ENCODE peak calls at places on chromosomes 5 and 9, in four cellular contexts. N is psoas muscle, Y is stomach, U is upper lobe of right lung. B is an unnamed sample.

GRCh38 chr5:121688126-121688525 is 163.6 kb upstream of the FTMT start:
- DNase-seq in N (no peak), Y (no peak), U (no peak), B (no peak)

GRCh38 chr9:135574943-135575342 is 13.4 kb downstream of the PAEP start:
- DNase-seq in N (no peak), Y (peak), U (no peak), B (no peak)

GRCh38 chr5:16540421-16540820 is 74.8 kb upstream of the ZNF622 start:
- DNase-seq in N (no peak), Y (no peak), U (no peak), B (no peak)

GRCh38 chr9:37301369-37302172 is 120.9 kb upstream of the GRHPR start:
- DNase-seq in N (no peak), Y (no peak), U (no peak), B (no peak)

GRCh38 chr5:59845733-59846132 is 47.8 kb downstream of the PDE4D start:
- DNase-seq in N (no peak), Y (no peak), U (no peak), B (no peak)

GRCh38 chr9:14480561-14480960 is 166.6 kb upstream of the NFIB start:
- DNase-seq in N (no peak), Y (no peak), U (no peak), B (no peak)

GRCh38 chr5:126309860-126310259 is 113.3 kb upstream of the GRAMD2B start:
- DNase-seq in N (no peak), Y (no peak), U (no peak), B (no peak)

GRCh38 chr5:32802764-32803163 is 91.6 kb downstream of the NPR3 start:
- DNase-seq in N (no peak), Y (no peak), U (no peak), B (no peak)

GRCh38 chr9:104775574-104775936 is 11.6 kb downstream of the NIPSNAP3B start:
- DNase-seq in N (no peak), Y (no peak), U (no peak), B (no peak)

GRCh38 chr9:113011911-113012381 is at the start of gene ZNF883:
- DNase-seq in N (peak), Y (peak), U (peak), B (peak)

GRCh38 chr5:115842089-115842881 is 550 bp downstream of the AP3S1 start:
- DNase-seq in N (no peak), Y (no peak), U (no peak), B (peak)

GRCh38 chr9:131672451-131672850 is 67.4 kb downstream of the RAPGEF1 start:
- DNase-seq in N (no peak), Y (no peak), U (no peak), B (no peak)

GRCh38 chr9:105681313-105681712 is 13.0 kb upstream of the TMEM38B start:
- DNase-seq in N (no peak), Y (no peak), U (no peak), B (no peak)

GRCh38 chr5:151619812-151620462 is 28.8 kb upstream of the FAT2 start:
- DNase-seq in N (no peak), Y (no peak), U (no peak), B (peak)

GRCh38 chr9:75903785-75904360 is 13.4 kb downstream of the PCSK5 start:
- DNase-seq in N (no peak), Y (no peak), U (no peak), B (peak)

GRCh38 chr5:144202725-144203124 is 32.1 kb downstream of the KCTD16 start:
- DNase-seq in N (no peak), Y (no peak), U (no peak), B (no peak)

GRCh38 chr5:65125681-65126080 is 356.0 kb downstream of the ADAMTS6 start:
- DNase-seq in N (no peak), Y (no peak), U (no peak), B (no peak)

GRCh38 chr9:124818431-124819281 is 34.6 kb upstream of the WDR38 start:
- DNase-seq in N (no peak), Y (no peak), U (no peak), B (peak)

GRCh38 chr5:102229685-102230084 is 66.4 kb downstream of the SLCO4C1 start:
- DNase-seq in N (no peak), Y (no peak), U (no peak), B (no peak)

GRCh38 chr5:9054821-9055589 is 490.9 kb downstream of the SEMA5A start:
- DNase-seq in N (no peak), Y (no peak), U (no peak), B (no peak)

GRCh38 chr5:120509056-120509455 is 45.0 kb downstream of the PRR16 start:
- DNase-seq in N (no peak), Y (no peak), U (no peak), B (no peak)

GRCh38 chr5:98791928-98792580 is 18.6 kb downstream of the RGMB start:
- DNase-seq in N (no peak), Y (no peak), U (no peak), B (no peak)

GRCh38 chr9:95124582-95125359 is 192.7 kb downstream of the FANCC start:
- DNase-seq in N (no peak), Y (no peak), U (no peak), B (peak)

GRCh38 chr5:73376618-73377170 is 71.9 kb downstream of the FOXD1 start:
- DNase-seq in N (no peak), Y (no peak), U (no peak), B (no peak)

GRCh38 chr5:60355181-60355580 is 344.8 kb downstream of the DEPDC1B start:
- DNase-seq in N (no peak), Y (peak), U (no peak), B (no peak)

GRCh38 chr5:170736966-170737365 is 46.6 kb upstream of the GABRP start:
- DNase-seq in N (no peak), Y (no peak), U (no peak), B (no peak)

GRCh38 chr9:72509053-72509452 is 12.4 kb upstream of the TMC1 start:
- DNase-seq in N (no peak), Y (no peak), U (no peak), B (no peak)

GRCh38 chr9:2066312-2067273 is 51.4 kb downstream of the SMARCA2 start:
- DNase-seq in N (no peak), Y (no peak), U (no peak), B (peak)

B was measured in iPS-NIHi11.